ENCODE peak calls at places on chromosomes 2 and 18, in nine cellular contexts. One of them, this sample, is unnamed.

GRCh38 chr2:231530099-231531085 is at the start of gene NMUR1:
- DNase-seq in AG04449: no peak
- DNase-seq in AG10803: no peak
- DNase-seq in endothelial cell: peak
- DNase-seq in HL-60: peak
- DNase-seq in OCI-LY7: peak
- DNase-seq in HCT116: peak
- DNase-seq in H9: peak
- DNase-seq in neural crest cell: peak
- DNase-seq in this sample: peak

GRCh38 chr2:180130403-180130802 is 123.3 kb upstream of the CWC22 start:
- DNase-seq in AG04449: no peak
- DNase-seq in AG10803: peak
- DNase-seq in endothelial cell: no peak
- DNase-seq in HL-60: no peak
- DNase-seq in OCI-LY7: no peak
- DNase-seq in HCT116: no peak
- DNase-seq in H9: no peak
- DNase-seq in neural crest cell: no peak
- DNase-seq in this sample: no peak

GRCh38 chr18:79383388-79384056 is 12.2 kb upstream of the NFATC1 start:
- DNase-seq in AG04449: no peak
- DNase-seq in AG10803: no peak
- DNase-seq in endothelial cell: no peak
- DNase-seq in HL-60: no peak
- DNase-seq in OCI-LY7: no peak
- DNase-seq in HCT116: no peak
- DNase-seq in H9: peak
- DNase-seq in neural crest cell: no peak
- DNase-seq in this sample: no peak

GRCh38 chr18:28789460-28789859 is 612.5 kb upstream of the CDH2 start:
- DNase-seq in AG04449: no peak
- DNase-seq in AG10803: no peak
- DNase-seq in endothelial cell: no peak
- DNase-seq in HL-60: no peak
- DNase-seq in OCI-LY7: no peak
- DNase-seq in HCT116: no peak
- DNase-seq in H9: no peak
- DNase-seq in neural crest cell: no peak
- DNase-seq in this sample: no peak

GRCh38 chr2:10552220-10552870 is 104.2 kb upstream of the ODC1 start:
- DNase-seq in AG04449: no peak
- DNase-seq in AG10803: no peak
- DNase-seq in endothelial cell: no peak
- DNase-seq in HL-60: no peak
- DNase-seq in OCI-LY7: no peak
- DNase-seq in HCT116: no peak
- DNase-seq in H9: no peak
- DNase-seq in neural crest cell: no peak
- DNase-seq in this sample: no peak

GRCh38 chr2:139366659-139367058 is 586.5 kb upstream of the NXPH2 start:
- DNase-seq in AG04449: no peak
- DNase-seq in AG10803: no peak
- DNase-seq in endothelial cell: no peak
- DNase-seq in HL-60: no peak
- DNase-seq in OCI-LY7: no peak
- DNase-seq in HCT116: no peak
- DNase-seq in H9: no peak
- DNase-seq in neural crest cell: no peak
- DNase-seq in this sample: no peak

GRCh38 chr2:65955259-65955658 is 479.7 kb upstream of the MEIS1 start:
- DNase-seq in AG04449: no peak
- DNase-seq in AG10803: no peak
- DNase-seq in endothelial cell: no peak
- DNase-seq in HL-60: no peak
- DNase-seq in OCI-LY7: no peak
- DNase-seq in HCT116: no peak
- DNase-seq in H9: no peak
- DNase-seq in neural crest cell: no peak
- DNase-seq in this sample: no peak

GRCh38 chr18:22542400-22542835 is 124.7 kb upstream of the CTAGE1 start:
- DNase-seq in AG04449: no peak
- DNase-seq in AG10803: peak
- DNase-seq in endothelial cell: no peak
- DNase-seq in HL-60: no peak
- DNase-seq in OCI-LY7: no peak
- DNase-seq in HCT116: no peak
- DNase-seq in H9: no peak
- DNase-seq in neural crest cell: no peak
- DNase-seq in this sample: peak

GRCh38 chr2:33215983-33216382 is 260.5 kb upstream of the RASGRP3 start:
- DNase-seq in AG04449: no peak
- DNase-seq in AG10803: no peak
- DNase-seq in endothelial cell: no peak
- DNase-seq in HL-60: no peak
- DNase-seq in OCI-LY7: no peak
- DNase-seq in HCT116: no peak
- DNase-seq in H9: no peak
- DNase-seq in neural crest cell: no peak
- DNase-seq in this sample: no peak

GRCh38 chr2:119537792-119538191 is 6.5 kb upstream of the CFAP221 start:
- DNase-seq in AG04449: no peak
- DNase-seq in AG10803: no peak
- DNase-seq in endothelial cell: no peak
- DNase-seq in HL-60: no peak
- DNase-seq in OCI-LY7: no peak
- DNase-seq in HCT116: no peak
- DNase-seq in H9: no peak
- DNase-seq in neural crest cell: no peak
- DNase-seq in this sample: no peak

GRCh38 chr2:219406861-219407230 is 11.3 kb upstream of the DES start:
- DNase-seq in AG04449: peak
- DNase-seq in AG10803: peak
- DNase-seq in endothelial cell: no peak
- DNase-seq in HL-60: no peak
- DNase-seq in OCI-LY7: no peak
- DNase-seq in HCT116: no peak
- DNase-seq in H9: no peak
- DNase-seq in neural crest cell: no peak
- DNase-seq in this sample: peak

GRCh38 chr18:73766915-73767314 is 380.7 kb downstream of the FBXO15 start:
- DNase-seq in AG04449: no peak
- DNase-seq in AG10803: peak
- DNase-seq in endothelial cell: no peak
- DNase-seq in HL-60: no peak
- DNase-seq in OCI-LY7: no peak
- DNase-seq in HCT116: no peak
- DNase-seq in H9: no peak
- DNase-seq in neural crest cell: no peak
- DNase-seq in this sample: no peak

GRCh38 chr2:209556354-209556961 is 132.6 kb downstream of the MAP2 start:
- DNase-seq in AG04449: no peak
- DNase-seq in AG10803: peak
- DNase-seq in endothelial cell: no peak
- DNase-seq in HL-60: no peak
- DNase-seq in OCI-LY7: peak
- DNase-seq in HCT116: peak
- DNase-seq in H9: no peak
- DNase-seq in neural crest cell: no peak
- DNase-seq in this sample: no peak

GRCh38 chr2:74908763-74909444 is 49.5 kb upstream of the POLE4 start:
- DNase-seq in AG04449: no peak
- DNase-seq in AG10803: peak
- DNase-seq in endothelial cell: no peak
- DNase-seq in HL-60: no peak
- DNase-seq in OCI-LY7: no peak
- DNase-seq in HCT116: no peak
- DNase-seq in H9: peak
- DNase-seq in neural crest cell: no peak
- DNase-seq in this sample: no peak

GRCh38 chr2:47767880-47768609 is 14.9 kb upstream of the MSH6 start:
- DNase-seq in AG04449: no peak
- DNase-seq in AG10803: peak
- DNase-seq in endothelial cell: peak
- DNase-seq in HL-60: peak
- DNase-seq in OCI-LY7: peak
- DNase-seq in HCT116: peak
- DNase-seq in H9: peak
- DNase-seq in neural crest cell: peak
- DNase-seq in this sample: peak

DNA sequence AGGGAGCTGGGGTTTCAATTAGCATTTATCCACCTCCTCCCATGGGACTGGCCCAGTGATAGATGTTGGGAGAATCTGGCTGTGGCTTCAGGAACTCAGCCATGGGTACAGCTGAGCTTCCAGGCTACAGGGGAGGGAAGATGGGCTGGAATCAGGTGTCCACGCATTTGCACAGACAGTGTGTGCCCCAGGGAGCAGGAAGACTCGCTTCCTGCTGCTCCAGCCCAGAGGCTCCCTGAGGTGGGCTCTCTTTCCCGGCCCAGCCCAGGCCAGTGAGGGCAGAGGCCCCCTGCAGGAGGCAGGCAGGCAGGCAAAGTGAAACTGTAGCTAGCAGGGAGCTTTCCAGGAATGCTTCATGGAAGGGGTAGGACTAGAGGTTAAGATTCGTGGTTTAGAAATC is 28.7 kb downstream of the DYSF start:
- DNase-seq in AG04449: no peak
- DNase-seq in AG10803: no peak
- DNase-seq in endothelial cell: no peak
- DNase-seq in HL-60: no peak
- DNase-seq in OCI-LY7: no peak
- DNase-seq in HCT116: no peak
- DNase-seq in H9: no peak
- DNase-seq in neural crest cell: no peak
- DNase-seq in this sample: peak
- TF ChIP-seq CTCF in AG04449: peak
- TF ChIP-seq CTCF in AG10803: no peak
- TF ChIP-seq CTCF in endothelial cell: no peak
- TF ChIP-seq CTCF in HL-60: no peak
- TF ChIP-seq CTCF in OCI-LY7: no peak
- TF ChIP-seq CTCF in HCT116: peak
- TF ChIP-seq CTCF in H9: peak
- TF ChIP-seq CTCF in neural crest cell: no peak
- TF ChIP-seq CTCF in this sample: no peak

DNA sequence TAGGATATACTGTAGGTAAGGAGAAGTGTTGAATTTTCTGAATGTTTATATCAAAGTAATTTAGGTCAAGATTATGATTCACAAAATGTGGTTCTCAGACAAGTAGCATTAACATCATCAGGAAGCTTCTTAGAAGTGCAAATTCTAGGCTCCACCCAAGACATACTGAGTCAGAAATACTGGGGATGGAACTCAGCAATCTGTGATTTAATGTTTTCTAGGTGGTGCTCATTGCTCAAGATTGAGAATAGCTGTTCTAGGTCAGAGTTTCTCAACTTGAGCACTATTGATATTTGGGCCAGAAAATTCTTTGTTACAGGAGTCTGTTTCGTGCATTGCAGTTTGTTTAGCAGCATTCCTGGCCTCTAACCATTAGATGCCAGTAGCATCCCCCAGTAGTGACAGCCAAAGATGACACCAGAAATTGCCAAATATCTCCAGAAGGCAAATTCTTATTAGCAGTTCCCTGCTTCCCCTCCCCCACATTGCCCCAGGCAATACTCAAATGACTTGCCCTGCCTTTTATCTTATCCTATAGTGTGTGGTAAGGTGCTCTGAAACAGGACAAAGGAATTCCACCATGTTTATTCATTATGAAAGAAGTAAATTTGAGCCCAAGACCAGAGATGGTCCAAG is 1001.2 kb downstream of the DPP10 start:
- DNase-seq in AG04449: no peak
- DNase-seq in AG10803: no peak
- DNase-seq in endothelial cell: no peak
- DNase-seq in HL-60: no peak
- DNase-seq in OCI-LY7: no peak
- DNase-seq in HCT116: no peak
- DNase-seq in H9: no peak
- DNase-seq in neural crest cell: no peak
- DNase-seq in this sample: no peak
- TF ChIP-seq CTCF in AG04449: no peak
- TF ChIP-seq CTCF in AG10803: no peak
- TF ChIP-seq CTCF in endothelial cell: no peak
- TF ChIP-seq CTCF in HL-60: no peak
- TF ChIP-seq CTCF in OCI-LY7: no peak
- TF ChIP-seq CTCF in HCT116: no peak
- TF ChIP-seq CTCF in H9: no peak
- TF ChIP-seq CTCF in neural crest cell: no peak
- TF ChIP-seq CTCF in this sample: no peak

DNA sequence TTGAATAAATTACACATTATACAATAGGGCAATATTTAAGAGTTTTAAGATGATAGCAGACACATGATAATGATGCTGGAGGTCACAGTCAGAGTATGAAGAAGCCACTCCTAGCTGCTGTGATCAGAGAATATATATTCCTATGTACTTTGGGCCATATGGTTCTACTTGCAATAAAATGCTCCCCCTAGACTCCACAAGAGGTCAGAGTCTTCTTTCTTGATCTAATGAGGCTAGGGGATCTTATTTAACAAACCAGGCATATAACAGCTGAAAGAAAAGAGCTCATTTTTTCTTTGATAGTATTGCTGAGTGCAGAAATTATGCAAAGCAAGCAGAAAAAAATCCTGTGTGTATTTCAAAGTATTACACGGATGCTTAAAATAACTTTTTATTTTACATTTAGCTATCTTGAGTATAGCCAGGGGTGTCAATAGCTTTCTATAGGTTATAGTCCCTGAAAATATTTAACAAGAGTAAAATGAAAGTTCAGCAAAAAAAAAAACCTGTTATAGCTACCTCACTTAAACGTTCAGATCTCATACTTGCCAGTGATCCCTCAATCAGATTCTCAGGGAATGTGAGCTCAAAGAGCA is 748.7 kb upstream of the CHAC2 start:
- DNase-seq in AG04449: no peak
- DNase-seq in AG10803: no peak
- DNase-seq in endothelial cell: no peak
- DNase-seq in HL-60: no peak
- DNase-seq in OCI-LY7: no peak
- DNase-seq in HCT116: no peak
- DNase-seq in H9: no peak
- DNase-seq in neural crest cell: no peak
- DNase-seq in this sample: no peak
- TF ChIP-seq CTCF in AG04449: peak
- TF ChIP-seq CTCF in AG10803: peak
- TF ChIP-seq CTCF in endothelial cell: no peak
- TF ChIP-seq CTCF in HL-60: no peak
- TF ChIP-seq CTCF in OCI-LY7: peak
- TF ChIP-seq CTCF in HCT116: peak
- TF ChIP-seq CTCF in H9: peak
- TF ChIP-seq CTCF in neural crest cell: peak
- TF ChIP-seq CTCF in this sample: no peak

DNA sequence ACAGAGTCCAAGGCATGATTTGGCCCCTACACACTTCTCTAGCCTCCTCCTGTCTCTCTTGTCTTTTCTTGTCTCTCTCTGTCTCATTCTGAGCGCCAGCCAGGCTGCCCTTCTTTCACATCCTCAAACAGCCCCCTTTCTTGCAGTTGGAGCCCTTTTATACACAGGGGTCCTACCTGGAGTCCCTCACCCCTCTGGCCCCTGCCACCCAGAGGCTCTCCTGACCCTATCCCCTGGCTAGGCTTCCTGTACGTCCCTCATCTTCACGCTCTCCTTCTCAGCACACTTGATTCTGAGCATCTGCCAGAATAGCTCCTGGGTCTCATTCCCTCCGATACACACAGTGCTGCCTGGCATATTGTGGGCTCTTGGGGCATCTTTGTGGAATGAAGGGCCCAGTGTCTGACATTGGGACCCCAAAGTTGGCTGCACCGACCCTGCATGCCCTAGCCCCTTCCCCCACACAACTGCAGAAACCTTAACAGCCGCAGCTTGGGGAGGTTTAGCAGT is 261.9 kb downstream of the DYSF start:
- DNase-seq in AG04449: no peak
- DNase-seq in AG10803: no peak
- DNase-seq in endothelial cell: no peak
- DNase-seq in HL-60: no peak
- DNase-seq in OCI-LY7: no peak
- DNase-seq in HCT116: no peak
- DNase-seq in H9: no peak
- DNase-seq in neural crest cell: no peak
- DNase-seq in this sample: no peak
- TF ChIP-seq CTCF in AG04449: no peak
- TF ChIP-seq CTCF in AG10803: no peak
- TF ChIP-seq CTCF in endothelial cell: no peak
- TF ChIP-seq CTCF in HL-60: no peak
- TF ChIP-seq CTCF in OCI-LY7: no peak
- TF ChIP-seq CTCF in HCT116: no peak
- TF ChIP-seq CTCF in H9: no peak
- TF ChIP-seq CTCF in neural crest cell: no peak
- TF ChIP-seq CTCF in this sample: no peak